ENCODE peak calls at places on chromosomes 7 and 10, in eight cellular contexts. Q is fibroblast of pulmonary artery, A is left ventricle myocardium inferior, T is foreskin fibroblast, Y is esophagus muscularis mucosa, S is nephron progenitor cell, P is AG09309, K is GM13976. D is an unnamed sample.

GRCh38 chr10:94042001-94042813 is 48.5 kb downstream of the PLCE1 start:
- DNase-seq in Q (peak; percentile 62), A (no peak), T (peak; percentile 55), Y (no peak), S (no peak), P (peak; percentile 73), K (no peak), D (no peak)

GRCh38 chr10:8052344-8052969 is 2.0 kb upstream of the GATA3 start:
- DNase-seq in Q (no peak), A (no peak), T (no peak), Y (no peak), S (peak; percentile 37), P (no peak), K (no peak), D (no peak)

GRCh38 chr7:19491821-19492452 is 216.9 kb downstream of the POLR1F start:
- DNase-seq in Q (peak; percentile 68), A (no peak), T (peak; percentile 71), Y (no peak), S (no peak), P (peak; percentile 21), K (peak; percentile 18), D (no peak)

GRCh38 chr7:95686109-95686508 is 86.2 kb upstream of the DYNC1I1 start:
- DNase-seq in Q (peak; percentile 89), A (peak; percentile 19), T (peak; percentile 76), Y (no peak), S (peak; percentile 40), P (no peak), K (no peak), D (no peak)

GRCh38 chr7:151129141-151129835 is 38.2 kb downstream of the GBX1 start:
- DNase-seq in Q (no peak), A (no peak), T (no peak), Y (no peak), S (no peak), P (no peak), K (no peak), D (no peak)

GRCh38 chr10:31808258-31809218 is 120.1 kb downstream of the ARHGAP12 start:
- DNase-seq in Q (peak; percentile 89), A (no peak), T (peak; percentile 81), Y (no peak), S (peak; percentile 1), P (peak; percentile 74), K (peak; percentile 28), D (no peak)

GRCh38 chr7:81926154-81926553 is 156.3 kb upstream of the HGF start:
- DNase-seq in Q (peak; percentile 26), A (no peak), T (peak; percentile 57), Y (no peak), S (no peak), P (no peak), K (no peak), D (no peak)

GRCh38 chr7:155745737-155746136 is 66.5 kb downstream of the SHH start:
- DNase-seq in Q (no peak), A (no peak), T (no peak), Y (no peak), S (no peak), P (no peak), K (no peak), D (no peak)

GRCh38 chr7:118418433-118418832 is 193.9 kb downstream of the ANKRD7 start:
- DNase-seq in Q (no peak), A (no peak), T (no peak), Y (no peak), S (no peak), P (no peak), K (no peak), D (no peak)

GRCh38 chr10:55746002-55746401 is 615.1 kb downstream of the ZWINT start:
- DNase-seq in Q (no peak), A (no peak), T (no peak), Y (no peak), S (no peak), P (no peak), K (no peak), D (no peak)

GRCh38 chr10:109931153-109931552 is 7.8 kb upstream of the XPNPEP1 start:
- DNase-seq in Q (peak; percentile 67), A (no peak), T (peak; percentile 76), Y (no peak), S (no peak), P (peak; percentile 32), K (no peak), D (no peak)

GRCh38 chr7:142891490-142892082 is 6.0 kb upstream of the TRPV6 start:
- DNase-seq in Q (no peak), A (no peak), T (no peak), Y (no peak), S (no peak), P (no peak), K (no peak), D (no peak)

GRCh38 chr10:124265776-124266467 is 152.8 kb downstream of the OAT start:
- DNase-seq in Q (no peak), A (no peak), T (no peak), Y (no peak), S (no peak), P (no peak), K (no peak), D (no peak)

GRCh38 chr7:115600196-115600595 is 430.4 kb downstream of the TFEC start:
- DNase-seq in Q (no peak), A (no peak), T (peak; percentile 15), Y (no peak), S (no peak), P (no peak), K (no peak), D (no peak)

GRCh38 chr7:130480001-130480400 is 11.9 kb upstream of the MEST start:
- DNase-seq in Q (no peak), A (no peak), T (no peak), Y (no peak), S (no peak), P (no peak), K (no peak), D (no peak)

GRCh38 chr7:120809260-120809659 is 48.7 kb downstream of the TSPAN12 start:
- DNase-seq in Q (no peak), A (no peak), T (no peak), Y (no peak), S (no peak), P (no peak), K (no peak), D (no peak)

GRCh38 chr7:140326116-140326928 is 72.0 kb downstream of the SLC37A3 start:
- DNase-seq in Q (peak; percentile 75), A (peak; percentile 47), T (peak; percentile 86), Y (no peak), S (peak; percentile 57), P (peak; percentile 39), K (peak; percentile 70), D (no peak)
- TF ChIP-seq CTCF in Q (peak; percentile 82), A (peak; percentile 72), T (peak; percentile 87), Y (peak; percentile 72), S (peak; percentile 51), P (peak; percentile 86), K (peak; percentile 43), D (peak; percentile 46)

GRCh38 chr10:86971146-86971991 is 3.1 kb downstream of the ADIRF start:
- DNase-seq in Q (peak; percentile 76), A (peak; percentile 87), T (peak; percentile 97), Y (peak; percentile 97), S (peak; percentile 73), P (peak; percentile 82), K (peak; percentile 89), D (no peak)
- TF ChIP-seq CTCF in Q (no peak), A (peak; percentile 17), T (no peak), Y (peak; percentile 11), S (peak; percentile 13), P (no peak), K (no peak), D (no peak)

GRCh38 chr7:43585521-43585920 is 2.6 kb downstream of the STK17A start:
- DNase-seq in Q (peak; percentile 87), A (no peak), T (peak; percentile 73), Y (no peak), S (no peak), P (peak; percentile 74), K (no peak), D (no peak)

GRCh38 chr7:43586251-43586900 is 3.5 kb downstream of the STK17A start:
- DNase-seq in Q (peak; percentile 40), A (no peak), T (no peak), Y (no peak), S (no peak), P (no peak), K (no peak), D (no peak)

GRCh38 chr7:43582503-43583423 is at the start of gene STK17A:
- DNase-seq in Q (peak; percentile 92), A (peak; percentile 92), T (peak; percentile 96), Y (peak; percentile 98), S (peak; percentile 92), P (peak; percentile 38), K (peak; percentile 95), D (peak; percentile 58)

GRCh38 chr7:43584200-43584586 is 1.3 kb downstream of the STK17A start:
- DNase-seq in Q (peak; percentile 85), A (no peak), T (peak; percentile 74), Y (no peak), S (no peak), P (peak; percentile 61), K (no peak), D (no peak)

DNA sequence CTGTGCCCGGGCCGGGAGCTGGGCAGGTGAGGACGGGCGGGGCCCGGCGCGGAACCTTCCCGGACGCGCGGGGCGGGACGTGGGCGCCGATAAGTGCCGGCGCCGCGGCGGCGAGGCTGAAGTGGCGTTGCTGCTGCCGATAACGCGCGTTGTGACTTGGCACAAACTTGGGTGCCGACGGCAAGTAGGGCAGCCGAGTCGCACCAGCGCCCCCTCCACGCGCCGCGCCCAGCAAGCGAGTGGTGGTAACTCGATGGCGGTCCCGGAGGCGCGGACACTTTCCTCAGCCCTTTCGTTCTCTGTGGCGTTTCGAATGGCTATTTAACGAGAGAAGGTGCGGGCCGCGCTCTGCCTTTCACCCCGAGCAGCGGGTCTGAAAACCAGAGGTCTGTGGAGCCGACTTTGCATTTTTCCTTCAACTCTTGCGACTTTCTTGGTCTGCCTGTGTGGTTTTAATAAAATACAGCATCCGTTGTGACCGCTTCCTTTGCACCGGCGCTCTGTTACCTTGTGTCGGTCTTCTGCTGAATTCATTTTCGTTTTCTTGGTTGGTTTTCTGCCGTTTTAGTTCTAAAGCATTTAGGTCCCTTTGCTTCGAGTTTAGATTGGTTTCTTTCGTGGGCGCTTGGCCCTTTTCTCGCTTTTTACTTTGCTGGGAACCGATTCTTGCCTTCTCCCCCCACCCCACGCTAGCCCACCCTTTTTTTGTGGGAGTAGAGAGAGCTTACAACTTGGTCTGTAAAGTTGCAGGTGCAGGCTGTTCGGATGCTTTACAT is 704 bp downstream of the STK17A start:
- DNase-seq in Q (peak; percentile 49), A (peak; percentile 82), T (peak; percentile 77), Y (no peak), S (peak; percentile 69), P (no peak), K (no peak), D (no peak)
- TF ChIP-seq CTCF in Q (no peak), A (no peak), T (no peak), Y (peak; percentile 6), S (no peak), P (peak; percentile 30), K (no peak), D (peak; percentile 38)

DNA sequence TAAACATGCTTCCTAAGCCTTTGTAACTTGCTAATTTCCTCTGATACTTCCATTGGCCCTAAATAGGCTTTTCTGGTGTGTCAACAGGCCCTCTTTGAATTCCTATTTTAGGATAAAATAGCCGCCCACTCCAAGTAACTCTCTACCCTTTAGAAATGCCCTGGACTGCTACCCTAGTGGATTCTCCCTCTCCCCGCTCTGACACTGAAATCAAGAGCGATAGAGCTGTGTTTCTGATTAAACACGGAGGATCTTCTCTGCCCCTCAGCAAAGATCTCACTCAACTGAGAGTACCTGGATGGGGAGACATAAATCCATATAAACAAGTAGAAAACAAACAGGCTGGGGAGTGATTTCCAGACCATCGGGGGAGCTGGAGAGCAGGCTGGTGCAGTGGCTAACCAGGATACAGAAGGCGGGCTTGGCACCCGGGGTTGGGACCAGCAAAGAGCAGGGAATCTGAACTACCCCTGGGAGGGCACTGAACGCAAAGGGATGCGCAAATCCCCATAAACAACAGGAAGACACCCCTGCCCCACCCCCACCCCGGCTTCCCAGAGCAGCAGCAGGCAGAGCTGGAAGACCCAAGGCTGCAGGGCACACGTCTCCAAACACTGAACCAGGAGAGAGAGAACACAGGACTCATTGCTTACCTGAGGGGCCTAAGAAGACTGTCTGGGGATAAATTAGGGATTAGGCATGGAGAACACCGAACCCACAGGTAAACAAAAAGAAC is 2.5 kb downstream of the ASB13 start:
- DNase-seq in Q (no peak), A (no peak), T (no peak), Y (no peak), S (peak; percentile 33), P (no peak), K (no peak), D (no peak)
- TF ChIP-seq CTCF in Q (no peak), A (no peak), T (no peak), Y (no peak), S (no peak), P (no peak), K (no peak), D (no peak)